ENCODE peak calls at places on chromosome 11, in five cellular contexts. P is SK-N-SH, J is right lobe of liver, L is left ventricle myocardium inferior, T is fibroblast of lung. M is an unnamed sample.
A peak's percentile ranks its signal among the peaks of the same experiment; 100 is the strongest.

GRCh38 chr11:93051181-93051580 is 81.7 kb downstream of the MTNR1B start:
- DNase-seq in P (no peak), J (no peak), L (no peak), T (peak; percentile 76), M (no peak)

GRCh38 chr11:10575346-10575745 is 6.9 kb upstream of the LYVE1 start:
- DNase-seq in P (no peak), J (no peak), L (no peak), T (no peak), M (no peak)

GRCh38 chr11:57798905-57799559 is 37.4 kb downstream of the CTNND1 start:
- DNase-seq in P (no peak), J (peak; percentile 59), L (no peak), T (peak; percentile 51), M (peak; percentile 55)

GRCh38 chr11:62142043-62142375 is 18.2 kb downstream of the INCENP start:
- DNase-seq in P (no peak), J (no peak), L (no peak), T (no peak), M (no peak)

GRCh38 chr11:114295676-114296081 is 520 bp upstream of the NNMT start:
- DNase-seq in P (no peak), J (no peak), L (no peak), T (no peak), M (no peak)

GRCh38 chr11:113401718-113402117 is 14.1 kb downstream of the ANKK1 start:
- DNase-seq in P (peak; percentile 91), J (peak; percentile 49), L (peak; percentile 80), T (no peak), M (peak; percentile 80)

GRCh38 chr11:76355172-76355571 is 25.8 kb downstream of the THAP12 start:
- DNase-seq in P (no peak), J (no peak), L (no peak), T (no peak), M (no peak)

GRCh38 chr11:80831374-80831773 is 1390.5 kb upstream of the TENM4 start:
- DNase-seq in P (no peak), J (no peak), L (no peak), T (no peak), M (no peak)

GRCh38 chr11:20178976-20179375 is 18.7 kb upstream of the DBX1 start:
- DNase-seq in P (no peak), J (no peak), L (no peak), T (no peak), M (no peak)

GRCh38 chr11:44172966-44173365 is 77.5 kb downstream of the EXT2 start:
- DNase-seq in P (no peak), J (no peak), L (no peak), T (no peak), M (no peak)

GRCh38 chr11:117912497-117912896 is 16.7 kb downstream of the TMPRSS13 start:
- DNase-seq in P (no peak), J (no peak), L (no peak), T (no peak), M (no peak)

GRCh38 chr11:112524808-112525207 is 264.1 kb upstream of the PLET1 start:
- DNase-seq in P (no peak), J (no peak), L (peak; percentile 17), T (no peak), M (peak; percentile 6)

GRCh38 chr11:95884364-95884763 is 39.5 kb downstream of the MTMR2 start:
- DNase-seq in P (no peak), J (no peak), L (no peak), T (peak; percentile 70), M (no peak)

GRCh38 chr11:7281083-7281482 is 29.4 kb downstream of the SYT9 start:
- DNase-seq in P (no peak), J (no peak), L (no peak), T (no peak), M (no peak)

GRCh38 chr11:60915250-60915914 is 1.4 kb downstream of the TMEM109 start:
- DNase-seq in P (peak; percentile 65), J (no peak), L (peak; percentile 49), T (peak; percentile 62), M (no peak)

GRCh38 chr11:18696638-18697225 is 1.8 kb upstream of the TMEM86A start:
- DNase-seq in P (no peak), J (no peak), L (no peak), T (no peak), M (no peak)

GRCh38 chr11:109123811-109124787 is 297.9 kb upstream of the C11orf87 start:
- DNase-seq in P (no peak), J (no peak), L (peak; percentile 55), T (no peak), M (peak; percentile 42)

GRCh38 chr11:24496728-24497396 is at the start of gene LUZP2:
- DNase-seq in P (peak; percentile 73), J (peak; percentile 19), L (no peak), T (peak; percentile 29), M (no peak)

GRCh38 chr11:67033661-67034166 is 10.8 kb downstream of the SYT12 start:
- DNase-seq in P (no peak), J (no peak), L (no peak), T (peak; percentile 93), M (no peak)

GRCh38 chr11:71499125-71499524 is 27.9 kb upstream of the KRTAP5-7 start:
- DNase-seq in P (peak; percentile 71), J (no peak), L (no peak), T (no peak), M (no peak)

GRCh38 chr11:11841121-11841604 is 609 bp upstream of the USP47 start:
- DNase-seq in P (no peak), J (peak; percentile 68), L (peak; percentile 41), T (peak; percentile 50), M (peak; percentile 52)

GRCh38 chr11:32874144-32874543 is 18.5 kb upstream of the QSER1 start:
- DNase-seq in P (no peak), J (no peak), L (no peak), T (no peak), M (no peak)

GRCh38 chr11:44943118-44943517 is 7.6 kb downstream of the TP53I11 start:
- DNase-seq in P (no peak), J (peak; percentile 40), L (no peak), T (no peak), M (no peak)

GRCh38 chr11:14132312-14132711 is 169.8 kb downstream of the SPON1 start:
- DNase-seq in P (peak; percentile 44), J (no peak), L (no peak), T (peak; percentile 7), M (peak; percentile 8)

DNA sequence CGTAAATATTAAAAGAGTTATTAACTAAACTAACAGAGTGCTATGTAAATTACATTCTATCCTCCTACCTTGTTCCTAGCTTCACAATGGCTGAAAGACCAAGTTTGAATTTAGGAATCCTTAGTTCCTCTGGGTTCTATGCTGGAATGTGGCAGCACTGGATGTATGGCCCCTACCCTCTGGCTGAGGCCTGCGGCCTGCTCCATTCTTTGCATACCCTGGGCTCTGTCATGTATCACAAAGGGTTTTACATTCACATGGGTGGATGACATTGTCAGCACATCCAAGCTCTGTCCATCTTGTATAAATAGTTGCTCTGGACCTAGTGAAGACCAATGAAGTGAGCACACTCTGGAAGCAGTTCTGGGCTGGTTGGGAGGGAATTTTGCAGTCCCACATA is 54.5 kb downstream of the AASDHPPT start:
- DNase-seq in P (no peak), J (no peak), L (no peak), T (no peak), M (no peak)
- H3K4me1 ChIP-seq in P (no peaks in the 10 kb centered on the region), J (no peaks in the 10 kb centered on the region), L (no peaks in the 10 kb centered on the region), T (no peaks in the 10 kb centered on the region), M (no peaks in the 10 kb centered on the region)

DNA sequence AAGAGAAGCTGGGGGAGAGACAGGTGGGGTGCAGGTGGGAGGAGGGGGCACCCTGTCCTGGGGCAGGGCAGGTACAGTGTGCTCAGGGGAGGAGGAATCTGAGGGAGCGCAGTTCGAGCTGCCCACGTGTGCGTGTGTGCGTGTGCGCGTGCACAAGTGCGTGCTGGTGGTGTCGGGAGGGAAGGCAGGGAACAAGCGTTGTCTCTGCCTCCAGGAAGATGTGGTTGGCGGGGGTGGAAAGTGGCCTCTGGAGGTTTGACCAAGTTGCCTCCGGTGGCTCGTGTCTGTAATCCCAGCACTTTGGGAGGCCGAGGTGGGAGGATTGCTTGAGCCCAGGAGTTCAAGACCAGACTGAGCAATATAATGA is 49.9 kb upstream of the THY1 start:
- DNase-seq in P (no peak), J (no peak), L (no peak), T (no peak), M (no peak)
- H3K9me3 ChIP-seq in P (no peaks in the 10 kb centered on the region), J (no peaks in the 10 kb centered on the region), L (peaks cover 7% of the 10 kb centered on the region), T (no peaks in the 10 kb centered on the region), M (peaks cover 6% of the 10 kb centered on the region)

GRCh38 chr11:3888876-3889275 is 33.4 kb downstream of the STIM1 start:
- DNase-seq in P (no peak), J (no peak), L (no peak), T (no peak), M (no peak)

GRCh38 chr11:3886985-3887384 is 31.5 kb downstream of the STIM1 start:
- DNase-seq in P (no peak), J (no peak), L (no peak), T (no peak), M (no peak)

GRCh38 chr11:3888210-3888609 is 32.7 kb downstream of the STIM1 start:
- DNase-seq in P (no peak), J (no peak), L (no peak), T (no peak), M (no peak)

GRCh38 chr11:3882671-3883070 is 27.2 kb downstream of the STIM1 start:
- DNase-seq in P (no peak), J (no peak), L (no peak), T (peak; percentile 12), M (no peak)

GRCh38 chr11:3885855-3886254 is 30.4 kb downstream of the STIM1 start:
- DNase-seq in P (no peak), J (no peak), L (no peak), T (no peak), M (no peak)
- H3K4me1 ChIP-seq in P (peaks cover 3% of the 10 kb centered on the region), J (no peaks in the 10 kb centered on the region), L (peaks cover 31% of the 10 kb centered on the region), T (no peaks in the 10 kb centered on the region), M (peaks cover 8% of the 10 kb centered on the region)

GRCh38 chr11:126226334-126227084 is 14.9 kb downstream of the FAM118B start:
- DNase-seq in P (no peak), J (no peak), L (no peak), T (no peak), M (no peak)
- H3K9me3 ChIP-seq in P (no peaks in the 10 kb centered on the region), J (no peaks in the 10 kb centered on the region), L (no peaks in the 10 kb centered on the region), T (no peaks in the 10 kb centered on the region), M (no peaks in the 10 kb centered on the region)

DNA sequence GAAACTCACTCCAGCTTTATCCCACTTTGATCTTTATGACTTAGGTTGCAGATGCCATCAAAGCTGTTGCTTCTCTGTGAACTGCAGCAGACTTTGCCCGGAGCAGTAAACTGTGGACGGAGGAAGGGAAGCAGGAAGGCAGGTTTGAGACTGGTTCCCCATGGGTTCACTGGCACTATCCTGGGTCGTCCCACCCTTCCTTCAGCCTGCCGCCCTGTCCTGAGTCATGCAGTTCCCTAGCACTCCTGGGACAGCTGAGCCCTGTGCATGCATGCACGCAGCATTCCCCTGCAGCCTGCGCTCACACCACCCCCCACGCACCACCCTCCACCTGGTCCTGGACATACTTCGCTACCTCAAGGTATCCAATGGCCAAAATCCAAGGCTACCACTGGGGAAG is 23.5 kb upstream of the P2RY2 start:
- DNase-seq in P (no peak), J (no peak), L (no peak), T (no peak), M (no peak)
- H3K4me1 ChIP-seq in P (no peaks in the 10 kb centered on the region), J (no peaks in the 10 kb centered on the region), L (peaks cover 13% of the 10 kb centered on the region), T (no peaks in the 10 kb centered on the region), M (no peaks in the 10 kb centered on the region)

GRCh38 chr11:91591021-91591420 is 633.6 kb upstream of the FAT3 start:
- DNase-seq in P (no peak), J (no peak), L (no peak), T (no peak), M (no peak)

GRCh38 chr11:91587131-91587530 is 637.5 kb upstream of the FAT3 start:
- DNase-seq in P (no peak), J (no peak), L (no peak), T (no peak), M (no peak)

GRCh38 chr11:91585035-91585801 is 639.4 kb upstream of the FAT3 start:
- DNase-seq in P (no peak), J (no peak), L (no peak), T (no peak), M (no peak)
- H3K9me3 ChIP-seq in P (no peaks in the 10 kb centered on the region), J (no peaks in the 10 kb centered on the region), L (peaks cover 28% of the 10 kb centered on the region), T (no peaks in the 10 kb centered on the region), M (peaks cover 9% of the 10 kb centered on the region)